ENCODE peak calls at places on chromosome 1, in five cellular contexts. O, V, G, Q and X are unnamed samples.

GRCh38 chr1:187513190-187513589 is 684.4 kb downstream of the PLA2G4A start:
- DNase-seq in O (no peak), V (peak), G (no peak), Q (no peak), X (no peak)

GRCh38 chr1:209048961-209049669 is 534.4 kb upstream of the CAMK1G start:
- DNase-seq in O (no peak), V (no peak), G (no peak), Q (no peak), X (no peak)

GRCh38 chr1:156727914-156728598 is at the start of gene METTL25B:
- DNase-seq in O (peak), V (no peak), G (peak), Q (peak), X (peak)

GRCh38 chr1:34167091-34167788 is 2.2 kb upstream of the CSMD2 start:
- DNase-seq in O (no peak), V (no peak), G (no peak), Q (no peak), X (no peak)

GRCh38 chr1:17438176-17438976 is 1.1 kb downstream of the RCC2 start:
- DNase-seq in O (peak), V (no peak), G (peak), Q (peak), X (peak)

GRCh38 chr1:25683731-25684130 is 67.1 kb downstream of the MAN1C1 start:
- DNase-seq in O (no peak), V (no peak), G (no peak), Q (no peak), X (no peak)

GRCh38 chr1:157496121-157496526 is 56.2 kb downstream of the FCRL5 start:
- DNase-seq in O (no peak), V (peak), G (no peak), Q (no peak), X (no peak)

GRCh38 chr1:21909787-21910503 is 27.2 kb downstream of the HSPG2 start:
- DNase-seq in O (no peak), V (no peak), G (no peak), Q (no peak), X (peak)

GRCh38 chr1:172826096-172826741 is 167.3 kb downstream of the FASLG start:
- DNase-seq in O (no peak), V (peak), G (no peak), Q (no peak), X (no peak)

GRCh38 chr1:115706774-115707425 is 61.6 kb downstream of the CASQ2 start:
- DNase-seq in O (no peak), V (peak), G (no peak), Q (no peak), X (no peak)

GRCh38 chr1:212234431-212235298 is 50.5 kb upstream of the PPP2R5A start:
- DNase-seq in O (no peak), V (peak), G (no peak), Q (no peak), X (no peak)

GRCh38 chr1:77313491-77313890 is 31.7 kb downstream of the AK5 start:
- DNase-seq in O (no peak), V (peak), G (no peak), Q (peak), X (no peak)

GRCh38 chr1:85200367-85200869 is 398 bp downstream of the SYDE2 start:
- DNase-seq in O (peak), V (no peak), G (peak), Q (peak), X (no peak)

GRCh38 chr1:99969260-99969728 is 502 bp upstream of the SLC35A3 start:
- DNase-seq in O (no peak), V (peak), G (no peak), Q (no peak), X (no peak)

GRCh38 chr1:41098657-41099207 is 77.2 kb upstream of the SLFNL1 start:
- DNase-seq in O (no peak), V (no peak), G (no peak), Q (no peak), X (no peak)

GRCh38 chr1:205746757-205747412 is 3.1 kb downstream of the NUCKS1 start:
- DNase-seq in O (no peak), V (no peak), G (no peak), Q (no peak), X (no peak)

GRCh38 chr1:81437213-81437612 is 363.5 kb upstream of the ADGRL2 start:
- DNase-seq in O (no peak), V (no peak), G (no peak), Q (no peak), X (no peak)

GRCh38 chr1:212670301-212670700 is 29.3 kb downstream of the BATF3 start:
- DNase-seq in O (no peak), V (no peak), G (no peak), Q (no peak), X (no peak)

GRCh38 chr1:35847935-35848565 is 35.0 kb upstream of the AGO1 start:
- DNase-seq in O (no peak), V (no peak), G (no peak), Q (no peak), X (no peak)

GRCh38 chr1:1895456-1896333 is 4.8 kb upstream of the GNB1 start:
- DNase-seq in O (no peak), V (no peak), G (no peak), Q (no peak), X (no peak)

GRCh38 chr1:174965006-174965971 is 34.5 kb upstream of the CACYBP start:
- DNase-seq in O (no peak), V (no peak), G (peak), Q (peak), X (no peak)

GRCh38 chr1:55727010-55727409 is 511.8 kb upstream of the USP24 start:
- DNase-seq in O (no peak), V (no peak), G (no peak), Q (no peak), X (no peak)

DNA sequence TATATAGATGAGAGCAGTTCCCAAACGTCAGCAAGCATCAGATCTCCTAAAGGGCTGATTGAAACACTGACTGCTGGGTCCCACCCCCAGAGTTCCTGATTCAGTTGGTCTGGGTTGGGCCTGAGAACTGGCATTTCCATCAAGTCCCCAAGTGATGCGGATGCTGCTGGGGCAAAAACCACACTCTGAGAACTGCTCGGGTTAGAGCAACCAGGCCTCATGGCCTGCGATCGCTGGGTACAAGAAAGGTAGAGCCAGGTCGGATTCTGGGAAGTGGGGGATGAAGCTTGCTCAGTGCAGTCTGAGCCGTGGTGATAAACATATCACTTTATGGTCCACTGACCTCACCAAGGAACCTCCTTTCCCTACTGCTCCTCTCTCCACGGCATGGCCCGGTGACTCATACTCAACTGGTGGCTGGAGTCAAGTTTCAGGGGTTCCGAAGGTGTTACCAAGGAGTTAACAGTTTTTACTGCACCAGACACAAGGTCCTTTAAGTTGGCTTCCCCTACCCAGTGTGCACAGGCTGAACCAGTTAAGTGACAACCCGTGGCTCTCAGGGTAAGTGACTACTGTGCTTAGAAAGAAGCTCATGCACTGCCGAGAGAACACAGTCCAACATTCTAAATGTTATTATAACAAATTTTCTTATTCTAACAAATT is 153.5 kb downstream of the TGFBR3 start:
- DNase-seq in O (no peak), V (peak), G (no peak), Q (no peak), X (peak)
- TF ChIP-seq POLR2A in O (no peak), V (no peak), G (no peak), Q (no peak), X (no peak)

DNA sequence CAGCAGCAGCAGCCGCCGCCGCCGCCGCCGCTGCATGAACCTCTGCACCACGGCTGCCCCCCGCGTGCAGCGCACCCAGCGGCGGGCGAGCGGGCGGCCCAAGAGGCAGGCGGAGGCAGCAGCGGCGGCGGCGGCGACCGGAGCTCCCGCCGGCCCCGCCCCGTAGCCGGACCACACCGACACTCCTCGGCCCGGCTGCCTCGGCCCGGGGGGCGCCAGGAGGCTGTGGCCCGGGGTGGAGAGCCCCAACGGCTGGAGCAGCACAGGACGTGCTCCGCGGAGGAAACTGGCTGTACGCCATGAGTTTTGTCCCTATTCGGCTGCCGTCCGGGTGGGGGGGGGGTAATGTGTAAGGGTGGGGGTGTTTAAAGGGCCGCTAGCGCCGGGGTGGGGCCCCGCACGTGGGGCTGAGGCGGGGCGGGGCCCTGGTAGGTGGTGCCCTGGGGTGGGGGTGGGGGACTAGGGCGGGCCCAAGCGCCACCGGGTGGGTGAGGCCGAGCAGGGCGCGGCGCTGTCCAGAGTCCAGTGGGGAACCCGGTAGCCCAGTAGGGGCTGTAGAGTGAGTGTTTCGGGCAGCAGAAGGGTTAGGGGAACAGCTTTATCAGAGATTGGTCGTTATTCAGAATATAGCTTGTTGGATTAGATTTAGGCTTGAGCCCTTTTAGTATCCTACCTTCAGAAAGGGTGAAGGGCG is at the start of gene FAM78B:
- DNase-seq in O (peak), V (peak), G (peak), Q (peak), X (peak)
- TF ChIP-seq POLR2AphosphoS5 in O (no peak), V (peak), G (no peak), Q (no peak), X (no peak)

DNA sequence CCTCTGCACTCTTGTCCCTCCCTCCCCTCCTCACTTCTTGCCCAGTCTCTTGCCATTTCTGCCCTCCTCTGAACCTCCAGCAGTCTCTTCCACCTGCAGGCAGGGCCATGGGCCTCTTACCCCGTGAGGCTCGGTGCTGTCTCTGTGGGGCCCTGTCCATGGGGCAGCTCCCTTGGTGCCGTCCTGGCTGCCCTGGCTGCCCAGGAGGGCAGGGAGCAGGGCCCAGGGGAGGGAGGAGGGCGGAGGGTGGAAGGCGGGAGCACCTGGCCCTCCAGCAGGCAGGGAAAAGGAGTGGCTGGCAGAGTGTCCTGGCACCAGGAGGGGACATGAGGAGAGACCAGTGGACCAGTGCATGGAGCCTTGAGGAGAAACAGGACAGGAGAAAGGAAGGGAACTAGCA is at the start of gene RORC:
- DNase-seq in O (peak), V (no peak), G (peak), Q (peak), X (no peak)
- TF ChIP-seq POLR2A in O (peak), V (no peak), G (peak), Q (peak), X (no peak)

GRCh38 chr1:44031051-44031899 is at the start of gene SLC6A9:
- DNase-seq in O (peak), V (no peak), G (peak), Q (peak), X (no peak)
- TF ChIP-seq POLR2AphosphoS5 in O (no peak), V (peak), G (peak), Q (no peak), X (no peak)

GRCh38 chr1:30871276-30871871 is 37.2 kb downstream of the SDC3 start:
- DNase-seq in O (no peak), V (no peak), G (no peak), Q (no peak), X (no peak)

GRCh38 chr1:30870656-30871055 is 37.9 kb downstream of the SDC3 start:
- DNase-seq in O (no peak), V (no peak), G (no peak), Q (no peak), X (no peak)

GRCh38 chr1:30874176-30874575 is 34.4 kb downstream of the SDC3 start:
- DNase-seq in O (no peak), V (no peak), G (no peak), Q (no peak), X (no peak)

GRCh38 chr1:30872948-30873263 is 35.7 kb downstream of the SDC3 start:
- DNase-seq in O (no peak), V (no peak), G (no peak), Q (no peak), X (no peak)

GRCh38 chr1:30872033-30872947 is 36.3 kb downstream of the SDC3 start:
- DNase-seq in O (no peak), V (no peak), G (no peak), Q (no peak), X (no peak)
- TF ChIP-seq POLR2A in O (no peak), V (no peak), G (no peak), Q (no peak), X (no peak)